ENCODE peak calls at places on chromosomes 12 and 14, in seven cellular contexts. W, V, U, C, L, E and R are unnamed samples.

GRCh38 chr12:127401005-127401404 is 866.0 kb upstream of the TMEM132C start:
- DNase-seq in W (no peak), V (no peak), U (peak), C (no peak), L (peak), E (no peak), R (no peak)

GRCh38 chr12:90978117-90978770 is 23.3 kb upstream of the CCER1 start:
- DNase-seq in W (peak), V (peak), U (peak), C (no peak), L (peak), E (peak), R (peak)

GRCh38 chr12:43841253-43841652 is 5.4 kb downstream of the TMEM117 start:
- DNase-seq in W (no peak), V (no peak), U (no peak), C (no peak), L (no peak), E (no peak), R (no peak)

GRCh38 chr12:62044450-62044849 is 215.8 kb upstream of the USP15 start:
- DNase-seq in W (no peak), V (no peak), U (no peak), C (no peak), L (no peak), E (no peak), R (no peak)

GRCh38 chr12:132955094-132955932 is 793 bp downstream of the ZNF605 start:
- DNase-seq in W (peak), V (peak), U (peak), C (no peak), L (peak), E (no peak), R (peak)

GRCh38 chr12:109758406-109759075 is 44.9 kb downstream of the FAM222A start:
- DNase-seq in W (no peak), V (no peak), U (no peak), C (no peak), L (no peak), E (no peak), R (no peak)

GRCh38 chr12:122651520-122652224 is 51.5 kb downstream of the HCAR2 start:
- DNase-seq in W (no peak), V (no peak), U (no peak), C (no peak), L (no peak), E (no peak), R (no peak)

GRCh38 chr12:24233519-24234246 is 284.2 kb upstream of the SOX5 start:
- DNase-seq in W (no peak), V (peak), U (no peak), C (no peak), L (no peak), E (no peak), R (no peak)

GRCh38 chr12:126051611-126052107 is 986.4 kb downstream of the AACS start:
- DNase-seq in W (no peak), V (no peak), U (no peak), C (no peak), L (peak), E (no peak), R (no peak)

GRCh38 chr14:76776306-76777251 is 15.3 kb downstream of the VASH1 start:
- DNase-seq in W (no peak), V (no peak), U (no peak), C (no peak), L (no peak), E (no peak), R (no peak)

GRCh38 chr12:123055281-123055766 is 74.8 kb downstream of the ARL6IP4 start:
- DNase-seq in W (no peak), V (no peak), U (no peak), C (no peak), L (no peak), E (no peak), R (no peak)

GRCh38 chr14:65156568-65157366 is 54.5 kb upstream of the MAX start:
- DNase-seq in W (no peak), V (no peak), U (peak), C (no peak), L (no peak), E (no peak), R (no peak)

GRCh38 chr12:82740129-82741000 is 53.7 kb downstream of the TMTC2 start:
- DNase-seq in W (no peak), V (no peak), U (peak), C (no peak), L (peak), E (peak), R (peak)

GRCh38 chr14:81157431-81157830 is 63.3 kb downstream of the GTF2A1 start:
- DNase-seq in W (no peak), V (no peak), U (no peak), C (no peak), L (no peak), E (no peak), R (no peak)

GRCh38 chr12:28050606-28051005 is 78.1 kb upstream of the PTHLH start:
- DNase-seq in W (no peak), V (no peak), U (no peak), C (no peak), L (no peak), E (no peak), R (no peak)

GRCh38 chr12:100675432-100675831 is 101.9 kb downstream of the GAS2L3 start:
- DNase-seq in W (no peak), V (peak), U (peak), C (no peak), L (no peak), E (peak), R (peak)

GRCh38 chr12:47824198-47824597 is 4.5 kb upstream of the HDAC7 start:
- DNase-seq in W (no peak), V (no peak), U (no peak), C (peak), L (no peak), E (no peak), R (no peak)

GRCh38 chr12:67052981-67053380 is 216.2 kb upstream of the CAND1 start:
- DNase-seq in W (no peak), V (no peak), U (no peak), C (no peak), L (no peak), E (no peak), R (no peak)

GRCh38 chr12:53299101-53299453 is 418 bp upstream of the MYG1 start:
- DNase-seq in W (no peak), V (peak), U (peak), C (no peak), L (peak), E (peak), R (peak)

GRCh38 chr12:693937-694533 is 30.8 kb upstream of the NINJ2 start:
- DNase-seq in W (no peak), V (no peak), U (no peak), C (no peak), L (no peak), E (no peak), R (peak)

GRCh38 chr12:1912580-1913376 is 5.7 kb downstream of the CACNA2D4 start:
- DNase-seq in W (no peak), V (peak), U (no peak), C (no peak), L (no peak), E (no peak), R (peak)

GRCh38 chr12:122166422-122167327 is 7.3 kb downstream of the IL31 start:
- DNase-seq in W (no peak), V (no peak), U (no peak), C (no peak), L (no peak), E (no peak), R (no peak)

GRCh38 chr14:101400815-101401214 is 160.5 kb upstream of the DIO3 start:
- DNase-seq in W (no peak), V (peak), U (peak), C (no peak), L (no peak), E (no peak), R (peak)